ENCODE peak calls at places on chromosomes 4 and X, in eight cellular contexts. D is fibroblast of lung, B is glutamatergic neuron, K is omental fat pad, E is right lobe of liver, F is mesothelial cell of epicardium, P is BE2C, W is MCF 10A. U is an unnamed sample.

GRCh38 chr4:117249333-117249732 is 164.0 kb upstream of the TRAM1L1 start:
- DNase-seq in D (no peak), B (no peak), K (no peak), E (no peak), F (no peak), P (no peak), W (no peak), U (no peak)

GRCh38 chr4:54683616-54684346 is 26.0 kb downstream of the KIT start:
- DNase-seq in D (no peak), B (no peak), K (no peak), E (no peak), F (no peak), P (peak; percentile 22), W (peak; percentile 72), U (no peak)

GRCh38 chr4:16065066-16065465 is 18.8 kb downstream of the PROM1 start:
- DNase-seq in D (no peak), B (no peak), K (no peak), E (no peak), F (no peak), P (no peak), W (no peak), U (no peak)

GRCh38 chr4:38759077-38759789 is 23.6 kb downstream of the TLR10 start:
- DNase-seq in D (peak; percentile 73), B (peak; percentile 62), K (peak; percentile 28), E (peak; percentile 68), F (peak; percentile 72), P (peak; percentile 22), W (peak; percentile 59), U (no peak)

GRCh38 chrX:80550722-80551121 is 130.5 kb downstream of the TENT5D start:
- DNase-seq in D (no peak), B (no peak), K (no peak), E (no peak), F (no peak), P (no peak), W (peak; percentile 9), U (no peak)

GRCh38 chr4:83082777-83083176 is 31.8 kb downstream of the PLAC8 start:
- DNase-seq in D (peak; percentile 39), B (no peak), K (no peak), E (no peak), F (no peak), P (no peak), W (peak; percentile 25), U (no peak)

GRCh38 chr4:76896731-76897521 is 1.0 kb downstream of the SOWAHB start:
- DNase-seq in D (peak; percentile 41), B (peak; percentile 72), K (no peak), E (peak; percentile 67), F (peak; percentile 66), P (peak; percentile 35), W (peak; percentile 31), U (no peak)

GRCh38 chrX:123830309-123830708 is 29.5 kb upstream of the XIAP start:
- DNase-seq in D (peak; percentile 83), B (no peak), K (no peak), E (peak; percentile 51), F (no peak), P (no peak), W (peak; percentile 37), U (no peak)

GRCh38 chrX:129239371-129239770 is 283.9 kb downstream of the SMARCA1 start:
- DNase-seq in D (peak; percentile 91), B (no peak), K (no peak), E (no peak), F (no peak), P (no peak), W (peak; percentile 39), U (no peak)

GRCh38 chr4:26525136-26525535 is 34.9 kb upstream of the CCKAR start:
- DNase-seq in D (peak; percentile 87), B (no peak), K (no peak), E (no peak), F (no peak), P (no peak), W (no peak), U (no peak)

GRCh38 chrX:148259990-148260389 is 240.4 kb upstream of the AFF2 start:
- DNase-seq in D (no peak), B (no peak), K (no peak), E (no peak), F (no peak), P (no peak), W (no peak), U (no peak)

GRCh38 chr4:22515145-22515887 is 550 bp downstream of the ADGRA3 start:
- DNase-seq in D (peak; percentile 78), B (peak; percentile 74), K (no peak), E (peak; percentile 90), F (peak; percentile 67), P (peak; percentile 86), W (peak; percentile 82), U (peak; percentile 85)

GRCh38 chrX:111098874-111099273 is 2.9 kb downstream of the PAK3 start:
- DNase-seq in D (peak; percentile 17), B (peak; percentile 70), K (no peak), E (peak; percentile 41), F (peak; percentile 71), P (peak; percentile 63), W (peak; percentile 23), U (peak; percentile 84)
- TF ChIP-seq CTCF in D (peak; percentile 53), B (peak; percentile 85), K (no peak), E (peak; percentile 61), F (peak; percentile 93), P (peak; percentile 72), W (peak; percentile 48), U (peak; percentile 45)

DNA sequence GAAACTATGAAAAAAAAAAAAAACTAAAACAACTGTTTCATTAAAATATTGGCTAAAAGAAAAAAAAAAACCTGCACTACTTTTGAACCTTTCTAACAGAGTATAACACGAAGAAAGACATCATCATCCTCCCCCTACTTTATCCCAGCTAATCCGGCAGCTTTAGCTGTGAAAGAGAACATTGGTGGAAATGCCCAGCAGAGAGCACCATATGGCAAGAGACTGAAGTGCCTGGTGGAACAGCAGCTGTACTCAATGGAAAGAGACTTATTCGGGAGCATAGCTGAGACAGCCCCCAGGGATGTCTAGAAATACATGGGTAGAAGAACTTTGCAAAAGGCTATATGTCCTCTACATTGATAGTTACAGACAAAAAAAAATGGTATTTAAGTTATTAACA is 30.3 kb downstream of the STPG2 start:
- DNase-seq in D (peak; percentile 26), B (peak; percentile 57), K (no peak), E (no peak), F (no peak), P (peak; percentile 37), W (peak; percentile 38), U (no peak)
- TF ChIP-seq CTCF in D (peak; percentile 26), B (no peak), K (no peak), E (peak; percentile 8), F (no peak), P (peak; percentile 56), W (peak; percentile 6), U (peak; percentile 44)

GRCh38 chrX:47562615-47563243 is 1.7 kb downstream of the ARAF start:
- DNase-seq in D (no peak), B (peak; percentile 40), K (no peak), E (no peak), F (no peak), P (no peak), W (no peak), U (no peak)

GRCh38 chrX:47561653-47562151 is 697 bp downstream of the ARAF start:
- DNase-seq in D (no peak), B (no peak), K (no peak), E (no peak), F (no peak), P (no peak), W (no peak), U (no peak)

GRCh38 chrX:47566841-47567240 is 5.8 kb downstream of the ARAF start:
- DNase-seq in D (no peak), B (no peak), K (no peak), E (no peak), F (no peak), P (no peak), W (no peak), U (no peak)

GRCh38 chrX:47563801-47564315 is 2.9 kb downstream of the ARAF start:
- DNase-seq in D (peak; percentile 68), B (no peak), K (no peak), E (no peak), F (no peak), P (no peak), W (no peak), U (no peak)

GRCh38 chrX:47564438-47565085 is 3.6 kb downstream of the ARAF start:
- DNase-seq in D (no peak), B (no peak), K (no peak), E (no peak), F (no peak), P (no peak), W (no peak), U (no peak)
- TF ChIP-seq CTCF in D (no peak), B (no peak), K (no peak), E (no peak), F (no peak), P (no peak), W (no peak), U (no peak)

GRCh38 chrX:130649738-130650137 is 248.0 kb downstream of the RBMX2 start:
- DNase-seq in D (no peak), B (no peak), K (no peak), E (no peak), F (no peak), P (no peak), W (no peak), U (no peak)

GRCh38 chrX:130645955-130646583 is 244.3 kb downstream of the RBMX2 start:
- DNase-seq in D (no peak), B (no peak), K (no peak), E (peak; percentile 56), F (no peak), P (no peak), W (no peak), U (no peak)

GRCh38 chrX:130652824-130653578 is 250.0 kb downstream of the ENOX2 start:
- DNase-seq in D (no peak), B (no peak), K (no peak), E (no peak), F (no peak), P (no peak), W (no peak), U (no peak)

DNA sequence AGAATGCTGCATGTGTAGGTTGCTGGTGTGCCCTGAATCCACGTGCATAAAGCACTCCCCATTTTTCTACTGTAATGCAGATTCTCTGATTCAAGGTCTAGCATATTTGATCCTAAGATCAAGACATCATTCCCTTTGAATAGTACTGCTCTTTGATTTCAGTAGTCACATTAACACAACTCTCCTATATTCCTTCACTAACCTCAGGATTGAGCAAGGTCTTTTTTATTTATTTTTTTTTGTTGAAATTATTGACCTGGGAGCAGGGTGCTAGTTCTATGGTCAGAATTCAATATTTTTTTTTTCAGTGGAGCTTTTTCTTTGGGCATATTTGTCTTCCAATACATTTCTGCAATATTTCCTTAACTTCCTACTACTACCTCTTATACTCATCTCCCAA is 245.7 kb downstream of the RBMX2 start:
- DNase-seq in D (no peak), B (no peak), K (no peak), E (no peak), F (no peak), P (no peak), W (no peak), U (no peak)
- TF ChIP-seq CTCF in D (no peak), B (no peak), K (no peak), E (no peak), F (no peak), P (no peak), W (no peak), U (no peak)

GRCh38 chr4:30605616-30606015 is 114.6 kb upstream of the PCDH7 start:
- DNase-seq in D (peak; percentile 38), B (no peak), K (no peak), E (no peak), F (no peak), P (no peak), W (no peak), U (no peak)
- TF ChIP-seq CTCF in D (no peak), B (no peak), K (no peak), E (no peak), F (no peak), P (no peak), W (no peak), U (no peak)